ENCODE peak calls at places on chromosomes 16 and 17, in four cellular contexts. T is upper lobe of right lung, X is pancreas, P is endodermal cell. D is an unnamed sample. For H3K36me3, the result is how much of the 10 kb centered on the place peaks cover.

GRCh38 chr17:60717814-60718213 is 40.2 kb downstream of the BCAS3 start:
- DNase-seq in T (no peak), X (no peak), P (no peak), D (no peak)

GRCh38 chr17:40281663-40282062 is 6.0 kb upstream of the CDC6 start:
- DNase-seq in T (no peak), X (no peak), P (peak), D (no peak)

GRCh38 chr17:77453613-77454559 is 313.1 kb downstream of the SEC14L1 start:
- DNase-seq in T (no peak), X (peak), P (no peak), D (no peak)

GRCh38 chr16:65125871-65126270 is 4.0 kb upstream of the CDH11 start:
- DNase-seq in T (no peak), X (no peak), P (no peak), D (no peak)

GRCh38 chr17:34313164-34313563 is 6.1 kb upstream of the CCL8 start:
- DNase-seq in T (no peak), X (no peak), P (no peak), D (no peak)

GRCh38 chr16:46607529-46607928 is 13.7 kb downstream of the SHCBP1 start:
- DNase-seq in T (no peak), X (no peak), P (no peak), D (no peak)

GRCh38 chr16:1992475-1993292 is 2.9 kb downstream of the SYNGR3 start:
- DNase-seq in T (no peak), X (no peak), P (peak), D (no peak)

GRCh38 chr17:7380855-7381683 is at the start of gene TNK1:
- DNase-seq in T (peak), X (peak), P (peak), D (peak)

GRCh38 chr16:57982345-57982744 is 11.4 kb upstream of the CNGB1 start:
- DNase-seq in T (no peak), X (no peak), P (no peak), D (no peak)

GRCh38 chr17:43356999-43357398 is 41.8 kb upstream of the ARL4D start:
- DNase-seq in T (no peak), X (no peak), P (no peak), D (no peak)

GRCh38 chr16:11333696-11334095 is 11.6 kb upstream of the RMI2 start:
- DNase-seq in T (no peak), X (no peak), P (no peak), D (no peak)

GRCh38 chr16:76277099-76278030 is at the start of gene CNTNAP4:
- DNase-seq in T (no peak), X (no peak), P (peak), D (peak)

GRCh38 chr17:45355087-45355486 is 38.3 kb upstream of the MAP3K14 start:
- DNase-seq in T (peak), X (no peak), P (peak), D (no peak)

GRCh38 chr16:82523786-82524185 is 103.0 kb upstream of the CDH13 start:
- DNase-seq in T (no peak), X (no peak), P (no peak), D (no peak)

GRCh38 chr17:73013299-73013698 is 79.2 kb downstream of the SLC39A11 start:
- DNase-seq in T (no peak), X (no peak), P (no peak), D (no peak)

GRCh38 chr17:48596000-48596734 is 2.6 kb upstream of the HOXB5 start:
- DNase-seq in T (no peak), X (no peak), P (peak), D (no peak)

GRCh38 chr16:21622545-21622944 is 23.2 kb downstream of the METTL9 start:
- DNase-seq in T (no peak), X (no peak), P (no peak), D (no peak)

GRCh38 chr16:71339481-71340171 is 18.9 kb upstream of the CALB2 start:
- DNase-seq in T (no peak), X (no peak), P (no peak), D (no peak)

GRCh38 chr17:57084361-57084801 is 665 bp upstream of the AKAP1 start:
- DNase-seq in T (no peak), X (no peak), P (no peak), D (no peak)
- H3K27ac ChIP-seq in T (peak), X (peak), P (peak), D (peak)

DNA sequence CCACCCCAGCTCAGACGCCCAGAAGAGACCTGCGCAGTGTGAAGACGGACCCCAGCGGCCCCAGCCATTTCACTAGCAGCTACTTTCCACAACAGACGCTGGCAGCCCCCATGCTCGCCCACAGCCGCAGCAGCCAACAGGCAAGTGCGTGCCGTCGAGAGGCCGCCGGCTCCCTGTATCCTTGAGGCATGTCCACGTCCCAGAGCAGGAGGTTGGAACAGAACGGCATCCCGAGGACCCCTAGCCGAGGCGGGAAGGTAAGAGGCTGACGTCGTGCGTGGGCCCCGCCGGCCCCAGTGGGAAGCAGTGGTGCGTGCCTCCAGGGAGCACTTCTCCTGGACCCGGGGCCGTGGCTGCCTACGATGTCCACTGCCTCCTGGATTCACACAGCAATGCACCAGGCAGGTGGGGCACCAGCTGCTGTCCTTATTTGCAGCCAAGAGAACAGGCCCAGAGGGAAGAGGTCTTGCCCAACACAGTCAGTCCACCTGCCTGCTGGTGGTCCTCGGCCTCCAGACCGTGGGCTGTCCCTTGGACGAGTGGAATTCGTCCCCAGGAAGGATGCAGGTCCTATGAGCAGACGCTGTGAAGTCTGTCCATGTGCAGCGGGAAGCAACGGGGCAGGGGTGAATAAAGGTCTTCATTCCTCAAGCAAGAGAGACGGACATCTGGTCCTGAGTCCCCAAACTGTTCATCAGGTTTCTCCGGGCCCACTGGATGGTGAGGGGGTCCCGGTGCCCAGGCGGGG is 38.5 kb downstream of the SLC7A5 start:
- DNase-seq in T (no peak), X (no peak), P (no peak), D (no peak)
- H3K4me3 ChIP-seq in T (no peak), X (no peak), P (no peak), D (no peak)

DNA sequence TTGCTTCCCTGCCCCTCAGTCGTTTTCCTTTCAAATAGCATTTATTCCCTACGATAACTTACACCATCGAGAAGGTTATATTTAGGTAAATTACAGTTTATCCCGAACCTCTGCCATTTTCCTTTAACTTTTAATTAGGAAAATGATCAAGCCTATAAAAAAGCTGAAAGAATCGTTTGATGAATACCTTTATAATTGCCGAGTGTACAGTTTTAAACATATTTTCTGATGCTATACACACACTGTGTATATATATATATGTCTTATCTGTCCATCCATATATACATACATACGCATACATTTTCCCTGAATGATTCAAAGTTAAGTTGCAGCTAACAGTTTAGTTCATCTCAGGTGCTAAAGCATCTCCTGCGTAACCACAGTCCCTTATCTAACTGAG is 56.6 kb upstream of the CRISPLD2 start:
- DNase-seq in T (no peak), X (no peak), P (no peak), D (no peak)
- H3K36me3 ChIP-seq in T (half or more), X (under half), P (half or more), D (half or more)

GRCh38 chr16:80027007-80027965 is 426.7 kb upstream of the MAF start:
- DNase-seq in T (peak), X (peak), P (peak), D (peak)
- H3K27ac ChIP-seq in T (no peak), X (no peak), P (no peak), D (no peak)

GRCh38 chr16:47774661-47775060 is 313.5 kb downstream of the PHKB start:
- DNase-seq in T (no peak), X (no peak), P (peak), D (no peak)

GRCh38 chr16:47777191-47777590 is 316.1 kb downstream of the PHKB start:
- DNase-seq in T (no peak), X (no peak), P (no peak), D (no peak)

GRCh38 chr16:47779201-47780016 is 318.3 kb downstream of the PHKB start:
- DNase-seq in T (no peak), X (no peak), P (no peak), D (no peak)

GRCh38 chr16:47778106-47778803 is 317.1 kb downstream of the PHKB start:
- DNase-seq in T (no peak), X (no peak), P (no peak), D (no peak)

DNA sequence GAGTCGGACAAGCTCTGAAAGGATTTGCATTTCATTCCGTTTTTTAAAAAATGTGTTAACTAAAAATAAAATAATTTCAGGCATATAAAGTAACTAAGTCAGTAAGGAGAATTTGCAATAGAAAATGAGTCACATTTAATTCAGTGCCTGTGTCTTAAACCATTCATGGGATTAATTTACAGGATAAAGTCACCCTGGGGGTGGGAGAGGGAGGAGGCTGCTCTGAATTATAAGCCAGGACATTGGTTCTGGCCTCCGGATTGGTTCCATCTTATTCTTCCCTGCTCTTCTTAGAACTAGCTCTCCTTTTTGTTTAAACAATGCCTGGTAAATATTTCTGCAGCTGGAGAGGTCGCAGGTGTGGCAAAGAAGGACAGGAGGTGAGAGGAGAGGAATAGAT is 319.1 kb downstream of the PHKB start:
- DNase-seq in T (no peak), X (no peak), P (no peak), D (no peak)
- H3K4me3 ChIP-seq in T (no peak), X (no peak), P (no peak), D (no peak)